ENCODE peak calls at places on chromosomes 2 and 18, in ten cellular contexts. P is stomach, A is body of pancreas, T is brain microvascular endothelial cell, G is right atrium auricular region, D is GM12865, U is AG09309, C is H1, K is cardiac fibroblast, W is endothelial cell. Z is an unnamed sample.

GRCh38 chr2:68284896-68285295 is 32.6 kb upstream of the PPP3R1 start:
- DNase-seq in P (no peak), A (no peak), T (no peak), G (no peak), D (no peak), U (peak; percentile 57), C (no peak), K (peak; percentile 91), W (no peak), Z (peak; percentile 58)

GRCh38 chr2:9627310-9627709 is 3.5 kb downstream of the YWHAQ start:
- DNase-seq in P (no peak), A (no peak), T (no peak), G (no peak), D (no peak), U (no peak), C (no peak), K (no peak), W (no peak), Z (no peak)

GRCh38 chr2:19119326-19120001 is 239.0 kb downstream of the OSR1 start:
- DNase-seq in P (no peak), A (no peak), T (no peak), G (no peak), D (no peak), U (no peak), C (no peak), K (no peak), W (no peak), Z (no peak)

GRCh38 chr2:62156861-62157496 is 38.9 kb upstream of the B3GNT2 start:
- DNase-seq in P (no peak), A (no peak), T (no peak), G (no peak), D (no peak), U (no peak), C (no peak), K (no peak), W (no peak), Z (no peak)

GRCh38 chr18:79487198-79488165 is 91.8 kb downstream of the NFATC1 start:
- DNase-seq in P (no peak), A (no peak), T (no peak), G (no peak), D (no peak), U (no peak), C (no peak), K (no peak), W (no peak), Z (no peak)

GRCh38 chr2:66789741-66790140 is 354.8 kb downstream of the MEIS1 start:
- DNase-seq in P (no peak), A (no peak), T (no peak), G (no peak), D (no peak), U (no peak), C (no peak), K (no peak), W (no peak), Z (no peak)

GRCh38 chr2:166091439-166091838 is 36.4 kb downstream of the SCN1A start:
- DNase-seq in P (no peak), A (no peak), T (no peak), G (no peak), D (no peak), U (no peak), C (no peak), K (peak; percentile 46), W (no peak), Z (no peak)

GRCh38 chr2:120871881-120872620 is 136.4 kb downstream of the GLI2 start:
- DNase-seq in P (no peak), A (no peak), T (no peak), G (no peak), D (no peak), U (no peak), C (no peak), K (no peak), W (no peak), Z (no peak)

GRCh38 chr2:95240556-95240955 is 33.2 kb downstream of the ZNF892 start:
- DNase-seq in P (no peak), A (no peak), T (no peak), G (no peak), D (no peak), U (no peak), C (no peak), K (no peak), W (no peak), Z (no peak)

GRCh38 chr18:44725300-44726096 is 44.8 kb downstream of the SETBP1 start:
- DNase-seq in P (no peak), A (peak; percentile 41), T (peak; percentile 72), G (no peak), D (peak; percentile 77), U (no peak), C (no peak), K (peak; percentile 65), W (no peak), Z (peak; percentile 17)

GRCh38 chr18:42067527-42067926 is 112.5 kb downstream of the PIK3C3 start:
- DNase-seq in P (no peak), A (no peak), T (no peak), G (no peak), D (no peak), U (no peak), C (no peak), K (no peak), W (no peak), Z (no peak)

GRCh38 chr2:170816499-170817246 is at the start of gene GAD1:
- DNase-seq in P (peak; percentile 81), A (peak; percentile 61), T (peak; percentile 56), G (no peak), D (peak; percentile 81), U (no peak), C (no peak), K (peak; percentile 45), W (peak; percentile 84), Z (peak; percentile 61)

GRCh38 chr2:99084256-99084655 is 57.3 kb upstream of the C2orf15 start:
- DNase-seq in P (no peak), A (no peak), T (no peak), G (no peak), D (no peak), U (no peak), C (no peak), K (no peak), W (no peak), Z (no peak)

GRCh38 chr2:57443985-57444501 is 602.6 kb upstream of the VRK2 start:
- DNase-seq in P (no peak), A (no peak), T (peak; percentile 6), G (no peak), D (no peak), U (no peak), C (no peak), K (no peak), W (no peak), Z (peak; percentile 60)

GRCh38 chr2:219856602-219857001 is 229.2 kb downstream of the SLC4A3 start:
- DNase-seq in P (no peak), A (no peak), T (no peak), G (no peak), D (no peak), U (no peak), C (no peak), K (no peak), W (no peak), Z (no peak)

GRCh38 chr2:218130822-218131221 is 5.0 kb downstream of the CXCR2 start:
- DNase-seq in P (no peak), A (no peak), T (no peak), G (no peak), D (no peak), U (no peak), C (no peak), K (no peak), W (no peak), Z (no peak)
- TF ChIP-seq CTCF in P (no peak), A (no peak), T (no peak), G (no peak), D (no peak), U (no peak), C (no peak), K (no peak), W (no peak), Z (no peak)

GRCh38 chr2:85018049-85018447 is 47.1 kb downstream of the KCMF1 start:
- DNase-seq in P (no peak), A (no peak), T (no peak), G (no peak), D (no peak), U (no peak), C (no peak), K (no peak), W (no peak), Z (no peak)
- TF ChIP-seq CTCF in P (peak; percentile 7), A (no peak), T (no peak), G (no peak), D (no peak), U (no peak), C (no peak), K (no peak), W (no peak), Z (peak; percentile 41)

GRCh38 chr2:70461414-70461813 is 92.2 kb downstream of the TGFA start:
- DNase-seq in P (no peak), A (no peak), T (no peak), G (no peak), D (no peak), U (no peak), C (no peak), K (no peak), W (no peak), Z (peak; percentile 4)

GRCh38 chr2:70463581-70463980 is 90.0 kb downstream of the TGFA start:
- DNase-seq in P (no peak), A (no peak), T (no peak), G (no peak), D (no peak), U (no peak), C (no peak), K (no peak), W (no peak), Z (no peak)

GRCh38 chr2:70458661-70459060 is 95.0 kb downstream of the TGFA start:
- DNase-seq in P (no peak), A (no peak), T (no peak), G (no peak), D (no peak), U (no peak), C (no peak), K (no peak), W (no peak), Z (no peak)

GRCh38 chr2:70461981-70462876 is 91.4 kb downstream of the TGFA start:
- DNase-seq in P (no peak), A (no peak), T (no peak), G (no peak), D (no peak), U (no peak), C (no peak), K (no peak), W (no peak), Z (no peak)

DNA sequence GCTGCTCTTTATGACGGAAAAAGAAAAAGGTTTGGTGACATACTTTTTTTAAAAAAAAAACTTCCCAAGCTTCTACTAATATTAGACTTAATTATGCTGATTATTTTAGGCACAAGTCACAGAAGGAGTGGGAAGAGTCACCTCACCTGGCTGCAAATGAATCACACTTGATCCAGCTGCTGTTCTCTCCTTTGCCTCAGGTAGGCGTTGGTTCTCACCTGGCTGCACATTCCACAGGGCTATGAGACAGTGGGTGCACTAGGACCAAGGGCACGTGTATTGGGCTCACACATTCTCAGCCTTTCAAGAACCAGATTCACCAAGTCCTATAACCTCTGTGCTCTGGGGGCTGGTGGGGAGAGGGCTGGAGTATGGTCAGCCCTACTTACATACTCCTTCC is 93.3 kb downstream of the TGFA start:
- DNase-seq in P (no peak), A (no peak), T (no peak), G (no peak), D (no peak), U (no peak), C (no peak), K (no peak), W (no peak), Z (no peak)
- TF ChIP-seq CTCF in P (no peak), A (no peak), T (no peak), G (no peak), D (no peak), U (no peak), C (peak; percentile 66), K (no peak), W (no peak), Z (no peak)

GRCh38 chr2:197136452-197136851 is 174.1 kb downstream of the ANKRD44 start:
- DNase-seq in P (no peak), A (peak; percentile 15), T (no peak), G (no peak), D (no peak), U (no peak), C (no peak), K (no peak), W (no peak), Z (no peak)
- TF ChIP-seq CTCF in P (no peak), A (no peak), T (no peak), G (no peak), D (no peak), U (no peak), C (no peak), K (no peak), W (no peak), Z (no peak)